ENCODE peak calls at places on chromosomes 16 and 17, in five cellular contexts. E, M, C, N and U are unnamed samples.

GRCh38 chr17:73140531-73140930 is 24.3 kb upstream of the SSTR2 start:
- DNase-seq in E (no peak), M (no peak), C (no peak), N (no peak), U (no peak)

GRCh38 chr16:80585764-80586163 is 45.0 kb downstream of the DYNLRB2 start:
- DNase-seq in E (no peak), M (no peak), C (peak), N (no peak), U (no peak)

GRCh38 chr16:31461921-31462804 is 2.9 kb downstream of the ARMC5 start:
- DNase-seq in E (no peak), M (no peak), C (no peak), N (peak), U (no peak)

GRCh38 chr17:4199818-4200402 is 56.9 kb downstream of the CYB5D2 start:
- DNase-seq in E (no peak), M (no peak), C (peak), N (no peak), U (no peak)

GRCh38 chr17:9862949-9863348 is 37.2 kb downstream of the GLP2R start:
- DNase-seq in E (no peak), M (no peak), C (no peak), N (no peak), U (no peak)

GRCh38 chr16:11862489-11862888 is 11.1 kb upstream of the RSL1D1 start:
- DNase-seq in E (no peak), M (no peak), C (no peak), N (no peak), U (no peak)

GRCh38 chr17:40321502-40322416 is 12.8 kb downstream of the RARA start:
- DNase-seq in E (no peak), M (no peak), C (no peak), N (peak), U (no peak)

GRCh38 chr16:2764718-2765117 is 12.3 kb downstream of the SRRM2 start:
- DNase-seq in E (no peak), M (no peak), C (no peak), N (no peak), U (no peak)

GRCh38 chr17:77153487-77153886 is 12.7 kb downstream of the SEC14L1 start:
- DNase-seq in E (no peak), M (no peak), C (no peak), N (no peak), U (no peak)

GRCh38 chr16:12819126-12820117 is 15.7 kb upstream of the CPPED1 start:
- DNase-seq in E (peak), M (no peak), C (peak), N (peak), U (peak)

GRCh38 chr17:3603119-3603869 is 5.9 kb downstream of the TRPV1 start:
- DNase-seq in E (no peak), M (no peak), C (no peak), N (no peak), U (no peak)

DNA sequence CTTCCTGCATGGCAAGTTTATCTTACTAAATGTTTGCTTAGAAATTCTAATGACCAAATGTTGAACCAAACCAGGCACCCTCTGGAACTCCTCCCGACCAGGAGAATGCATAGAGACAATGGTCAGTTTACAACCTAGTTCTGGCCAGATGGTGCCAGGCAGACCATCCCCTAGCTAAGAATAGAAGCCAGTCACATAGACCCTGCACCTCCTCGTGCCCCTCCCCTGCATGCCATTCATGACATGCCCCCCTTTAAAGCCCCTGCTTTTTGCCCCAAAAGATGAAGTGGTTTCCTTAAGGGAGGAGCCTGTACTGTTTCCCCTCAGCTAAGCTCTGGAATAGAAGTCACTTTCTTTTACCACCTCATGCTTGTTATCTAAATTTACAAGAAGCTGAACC is 6.6 kb upstream of the CPHXL start:
- DNase-seq in E (no peak), M (no peak), C (no peak), N (no peak), U (no peak)
- H3K4me3 ChIP-seq in E (no peak), M (no peak), C (no peak), N (no peak), U (no peak)

GRCh38 chr16:85472514-85472913 is 140.6 kb upstream of the GSE1 start:
- DNase-seq in E (no peak), M (no peak), C (no peak), N (no peak), U (no peak)
- H3K4me3 ChIP-seq in E (no peak), M (no peak), C (no peak), N (no peak), U (no peak)

GRCh38 chr16:84754353-84754856 is 54.6 kb downstream of the USP10 start:
- DNase-seq in E (peak), M (peak), C (peak), N (no peak), U (peak)
- H3K4me3 ChIP-seq in E (no peak), M (no peak), C (no peak), N (no peak), U (no peak)

DNA sequence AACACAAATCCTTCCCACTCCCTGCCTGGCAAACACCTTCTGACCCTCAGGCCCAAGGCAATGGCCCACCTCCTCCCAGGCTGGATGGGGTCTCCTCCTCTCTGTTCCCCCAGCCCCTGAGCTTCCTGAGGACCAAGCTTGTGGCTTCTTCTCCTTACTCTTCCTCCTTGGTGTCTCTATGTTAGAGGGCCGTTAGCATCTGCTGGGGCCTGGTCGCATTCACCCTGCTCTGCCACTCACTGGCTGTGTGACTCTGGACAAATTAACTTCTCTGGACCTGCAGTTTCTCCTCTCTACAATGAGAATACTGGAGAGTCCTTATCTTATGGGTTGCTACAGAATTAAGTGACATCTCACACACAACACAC is 725 bp upstream of the MT2A start:
- DNase-seq in E (no peak), M (no peak), C (no peak), N (no peak), U (no peak)
- H3K4me3 ChIP-seq in E (no peak), M (no peak), C (no peak), N (peak), U (no peak)

GRCh38 chr17:67662712-67663111 is 55.0 kb upstream of the NOL11 start:
- DNase-seq in E (no peak), M (no peak), C (no peak), N (no peak), U (no peak)
- H3K4me3 ChIP-seq in E (no peak), M (no peak), C (no peak), N (no peak), U (no peak)

DNA sequence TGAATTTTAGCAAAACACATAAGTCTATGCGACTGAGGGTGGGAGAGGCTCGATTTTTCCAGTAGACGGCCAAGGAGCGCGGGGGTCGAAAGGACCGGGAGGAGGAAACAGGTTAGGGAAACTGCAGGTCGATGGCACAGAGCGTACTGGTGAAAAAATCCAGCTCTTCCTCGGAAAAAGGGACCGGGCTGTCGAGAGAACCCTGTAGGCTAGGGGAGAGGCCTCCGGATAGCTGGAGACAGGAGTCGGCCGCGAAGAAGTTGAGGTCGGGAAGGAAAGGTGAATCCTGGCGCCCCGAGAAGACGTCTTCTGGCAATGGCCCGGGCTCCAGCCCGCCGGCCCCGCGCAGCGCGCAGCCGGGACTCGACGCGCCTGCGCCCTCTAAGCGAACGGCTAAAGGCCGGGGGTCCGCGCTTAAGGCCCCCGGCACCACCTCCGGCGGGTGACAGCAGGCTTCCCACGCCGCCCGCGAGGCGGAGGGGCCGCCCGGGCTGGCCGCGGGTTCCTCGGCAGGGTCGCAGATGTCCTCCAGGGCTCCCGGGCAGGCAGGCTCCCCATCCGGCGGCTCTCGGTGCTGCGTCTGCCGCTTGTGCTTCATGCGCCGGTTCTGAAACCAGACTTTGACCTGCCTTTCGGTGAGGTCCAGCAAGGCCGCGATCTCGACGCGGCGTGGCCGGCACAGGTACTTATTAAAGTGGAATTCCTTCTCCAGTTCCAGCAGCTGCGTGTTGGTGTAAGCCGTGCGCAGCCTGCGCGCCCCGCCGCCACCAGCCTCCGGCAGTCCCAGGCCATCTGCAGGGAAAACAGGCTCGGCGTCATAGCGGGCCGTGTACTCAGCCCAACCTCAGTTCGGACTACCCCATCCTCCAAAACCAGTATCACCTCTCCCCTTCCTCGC is 1.7 kb downstream of the HOXB2 start:
- DNase-seq in E (no peak), M (no peak), C (peak), N (no peak), U (peak)
- H3K4me3 ChIP-seq in E (peak), M (peak), C (peak), N (peak), U (peak)

GRCh38 chr17:49991409-49991808 is 3.6 kb downstream of the DLX3 start:
- DNase-seq in E (no peak), M (no peak), C (no peak), N (no peak), U (peak)

GRCh38 chr17:49993423-49994037 is 1.5 kb downstream of the DLX3 start:
- DNase-seq in E (no peak), M (no peak), C (peak), N (no peak), U (peak)

GRCh38 chr17:49992933-49993422 is 2.0 kb downstream of the DLX3 start:
- DNase-seq in E (no peak), M (no peak), C (no peak), N (no peak), U (no peak)

GRCh38 chr17:49990921-49991320 is 4.1 kb downstream of the DLX3 start:
- DNase-seq in E (no peak), M (no peak), C (no peak), N (no peak), U (peak)

DNA sequence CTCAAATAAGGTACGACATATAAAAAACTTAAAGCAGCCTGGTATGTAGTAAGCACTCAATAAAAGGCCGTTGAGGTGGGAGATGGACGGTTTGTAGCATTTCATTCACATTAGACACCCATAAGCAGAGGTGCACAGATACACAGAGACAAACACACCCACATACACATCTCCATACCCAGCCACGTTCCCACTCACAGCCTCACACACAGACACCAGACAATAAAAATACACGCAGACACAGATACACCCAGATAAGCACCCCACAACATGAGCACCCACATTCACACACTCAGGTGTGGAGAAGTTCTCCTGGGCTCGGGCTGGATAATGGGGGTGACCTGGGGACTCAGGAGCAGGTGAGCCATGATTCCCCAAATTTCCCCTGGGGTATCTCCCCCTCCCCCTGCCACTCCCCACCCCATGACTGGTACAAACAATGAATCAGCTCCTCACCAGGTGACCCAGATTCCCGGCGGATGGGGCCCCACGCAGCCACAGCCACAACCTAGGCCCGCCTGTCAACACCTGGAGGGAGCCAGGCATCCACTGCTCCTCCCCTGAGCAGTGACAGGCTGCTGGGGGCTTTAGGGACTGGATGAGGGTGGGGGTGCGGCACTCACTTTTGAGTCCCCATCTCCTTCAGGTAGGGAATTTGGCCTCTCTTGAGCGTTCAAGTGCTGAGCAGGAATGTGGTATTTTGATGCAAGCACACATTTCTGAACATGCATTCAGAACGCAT is 2.7 kb downstream of the DLX3 start:
- DNase-seq in E (no peak), M (no peak), C (no peak), N (no peak), U (peak)
- H3K4me3 ChIP-seq in E (no peak), M (no peak), C (no peak), N (no peak), U (no peak)

GRCh38 chr16:5841934-5842333 is 744.3 kb upstream of the EEF2KMT start:
- DNase-seq in E (no peak), M (no peak), C (no peak), N (no peak), U (no peak)
- H3K4me3 ChIP-seq in E (no peak), M (no peak), C (no peak), N (no peak), U (no peak)